ENCODE peak calls at places on chromosomes 5 and 9, in six cellular contexts. R, U, C, M, P and X are unnamed samples.

GRCh38 chr5:34625246-34625645 is 30.9 kb upstream of the RAI14 start:
- DNase-seq in C (no peak), M (no peak), R (no peak), P (no peak), U (no peak), X (no peak)

GRCh38 chr5:91224459-91224858 is 158.7 kb downstream of the ARRDC3 start:
- DNase-seq in C (no peak), M (peak; percentile 66), R (no peak), U (no peak), P (no peak), X (no peak)

GRCh38 chr9:34653610-34654072 is 1.7 kb downstream of the IL11RA start:
- DNase-seq in U (no peak), R (no peak), C (no peak), M (peak; percentile 20), P (no peak), X (no peak)

GRCh38 chr9:133740891-133741290 is 2.7 kb upstream of the SARDH start:
- DNase-seq in U (no peak), P (no peak), C (no peak), R (no peak), M (no peak), X (no peak)

GRCh38 chr5:170738840-170739239 is 44.7 kb upstream of the GABRP start:
- DNase-seq in M (no peak), P (no peak), R (no peak), U (no peak), C (no peak), X (no peak)

GRCh38 chr5:146703899-146704298 is 174.7 kb downstream of the PPP2R2B start:
- DNase-seq in P (peak; percentile 4), C (no peak), U (no peak), R (no peak), M (no peak), X (no peak)

GRCh38 chr5:142356318-142356715 is 31.5 kb upstream of the SPRY4 start:
- DNase-seq in U (no peak), R (peak; percentile 33), P (peak; percentile 75), C (no peak), M (peak; percentile 75), X (no peak)

GRCh38 chr9:89878687-89879086 is 273.9 kb downstream of the GADD45G start:
- DNase-seq in M (no peak), R (no peak), C (peak; percentile 71), P (no peak), U (no peak), X (no peak)

GRCh38 chr9:96203867-96204412 is 98.0 kb downstream of the HSD17B3 start:
- DNase-seq in C (no peak), R (no peak), M (no peak), U (peak; percentile 33), P (no peak), X (no peak)

GRCh38 chr9:121217609-121218292 is 16.1 kb upstream of the RAB14 start:
- DNase-seq in C (no peak), R (no peak), P (no peak), M (peak; percentile 39), U (no peak), X (no peak)

GRCh38 chr9:4596165-4596922 is 65.8 kb upstream of the PLPP6 start:
- DNase-seq in U (peak; percentile 54), C (no peak), M (peak; percentile 41), P (no peak), R (no peak), X (no peak)

GRCh38 chr5:84032404-84032803 is 311.7 kb upstream of the HAPLN1 start:
- DNase-seq in P (no peak), U (no peak), R (no peak), M (peak; percentile 56), C (no peak), X (no peak)

GRCh38 chr9:121398374-121398773 is 28.3 kb upstream of the STOM start:
- DNase-seq in C (no peak), R (peak; percentile 92), M (peak; percentile 87), P (peak; percentile 99), U (no peak), X (no peak)

GRCh38 chr5:88879724-88880123 is 3.3 kb downstream of the MEF2C start:
- DNase-seq in R (no peak), P (no peak), M (no peak), C (no peak), U (no peak), X (no peak)

GRCh38 chr5:135481908-135482307 is 29.8 kb upstream of the TIFAB start:
- DNase-seq in M (no peak), R (no peak), P (no peak), U (no peak), C (no peak), X (no peak)

GRCh38 chr9:7653262-7653661 is 146.3 kb downstream of the DMAC1 start:
- DNase-seq in P (no peak), C (no peak), U (no peak), M (no peak), R (no peak), X (no peak)

GRCh38 chr5:110956280-110956912 is 115.1 kb upstream of the TSLP start:
- DNase-seq in M (no peak), R (no peak), C (no peak), P (no peak), U (no peak), X (no peak)

GRCh38 chr9:126788631-126789349 is 16.1 kb upstream of the ZBTB43 start:
- DNase-seq in M (peak; percentile 94), U (no peak), P (no peak), R (no peak), C (no peak), X (no peak)

GRCh38 chr9:95100071-95100627 is 217.4 kb downstream of the FANCC start:
- DNase-seq in M (no peak), R (no peak), P (no peak), U (no peak), C (no peak), X (no peak)

GRCh38 chr9:126599047-126599650 is 14.6 kb upstream of the LMX1B start:
- DNase-seq in U (no peak), C (no peak), P (no peak), R (no peak), M (no peak), X (no peak)

GRCh38 chr9:133400292-133400691 is 17.5 kb downstream of the REXO4 start:
- DNase-seq in M (no peak), P (no peak), C (no peak), U (no peak), R (no peak), X (no peak)

GRCh38 chr5:93724791-93725190 is 16.6 kb downstream of the POU5F2 start:
- DNase-seq in U (no peak), R (no peak), M (no peak), C (no peak), P (no peak), X (no peak)

GRCh38 chr5:143806568-143806967 is 5.4 kb upstream of the HMHB1 start:
- DNase-seq in R (no peak), M (peak; percentile 93), U (no peak), C (no peak), P (no peak), X (no peak)

GRCh38 chr5:151040211-151040747 is 19.9 kb downstream of the GPX3 start:
- DNase-seq in C (no peak), P (no peak), M (peak; percentile 70), U (no peak), R (no peak), X (no peak)

GRCh38 chr5:32027093-32027716 is 146.9 kb downstream of the GOLPH3 start:
- DNase-seq in P (no peak), C (no peak), M (peak; percentile 12), R (no peak), U (no peak), X (no peak)

GRCh38 chr5:7856855-7857254 is 5.9 kb upstream of the CFAP90 start:
- DNase-seq in U (no peak), C (no peak), M (peak; percentile 79), P (no peak), R (no peak), X (peak; percentile 9)

GRCh38 chr9:33778700-33779351 is 16.5 kb upstream of the PRSS3 start:
- DNase-seq in U (peak; percentile 44), R (no peak), P (no peak), C (peak; percentile 65), M (peak; percentile 78), X (peak; percentile 68)

GRCh38 chr5:39905356-39905755 is 480.6 kb upstream of the DAB2 start:
- DNase-seq in M (peak; percentile 82), R (no peak), U (no peak), P (no peak), C (no peak), X (no peak)

GRCh38 chr9:124453586-124454191 is 3.4 kb downstream of the ADGRD2 start:
- DNase-seq in U (no peak), R (no peak), C (no peak), P (no peak), M (no peak), X (no peak)

GRCh38 chr9:81964216-81965171 is 21.2 kb downstream of the SPATA31D3 start:
- DNase-seq in U (no peak), P (peak; percentile 20), M (peak; percentile 2), R (no peak), C (no peak), X (no peak)

GRCh38 chr9:133679056-133679455 is 42.9 kb downstream of the DBH start:
- DNase-seq in U (no peak), R (no peak), C (no peak), M (no peak), P (no peak), X (no peak)

GRCh38 chr9:137715321-137715720 is 96.5 kb downstream of the EHMT1 start:
- DNase-seq in C (no peak), P (no peak), M (no peak), U (no peak), R (no peak), X (no peak)